ENCODE peak calls at places on chromosomes 2 and 18, in ten cellular contexts. M is left lung, N is pancreas, R is transverse colon, H is uterus, D is BE2C, U is IMR-90, O is neuronal stem cell, G is kidney, I is adipocyte. E is an unnamed sample.
A peak's percentile ranks its signal among the peaks of the same experiment; 100 is the strongest.

GRCh38 chr2:41394541-41394940 is 653.3 kb upstream of the PKDCC start:
- DNase-seq in M (no peak), N (no peak), R (no peak), H (no peak), D (no peak), U (no peak), O (no peak), G (no peak), I (no peak), E (no peak)

GRCh38 chr2:181106229-181106628 is 125.8 kb downstream of the UBE2E3 start:
- DNase-seq in M (no peak), N (no peak), R (no peak), H (no peak), D (peak; percentile 45), U (no peak), O (no peak), G (no peak), I (peak; percentile 54), E (no peak)

GRCh38 chr2:16156411-16156810 is 216.1 kb downstream of the MYCN start:
- DNase-seq in M (no peak), N (no peak), R (no peak), H (no peak), D (peak; percentile 28), U (no peak), O (no peak), G (no peak), I (no peak), E (no peak)

GRCh38 chr2:134985061-134985460 is 62.2 kb downstream of the MAP3K19 start:
- DNase-seq in M (no peak), N (no peak), R (no peak), H (no peak), D (no peak), U (no peak), O (no peak), G (no peak), I (no peak), E (no peak)

GRCh38 chr2:233822781-233823730 is 31.3 kb downstream of the HJURP start:
- DNase-seq in M (no peak), N (peak; percentile 11), R (peak; percentile 6), H (no peak), D (no peak), U (no peak), O (no peak), G (peak; percentile 73), I (no peak), E (no peak)

GRCh38 chr2:2846379-2847130 is 515.5 kb upstream of the MYT1L start:
- DNase-seq in M (no peak), N (peak; percentile 87), R (no peak), H (no peak), D (peak; percentile 75), U (no peak), O (no peak), G (peak; percentile 70), I (no peak), E (peak; percentile 37)

GRCh38 chr2:169693344-169693743 is 861 bp downstream of the CFAP210 start:
- DNase-seq in M (no peak), N (no peak), R (no peak), H (no peak), D (peak; percentile 16), U (no peak), O (no peak), G (no peak), I (peak; percentile 56), E (no peak)

GRCh38 chr18:60446821-60447220 is 74.2 kb upstream of the MC4R start:
- DNase-seq in M (no peak), N (no peak), R (no peak), H (no peak), D (no peak), U (no peak), O (no peak), G (no peak), I (peak; percentile 48), E (no peak)

GRCh38 chr2:128715360-128715759 is 396.7 kb upstream of the HS6ST1 start:
- DNase-seq in M (no peak), N (no peak), R (no peak), H (no peak), D (no peak), U (no peak), O (no peak), G (no peak), I (no peak), E (no peak)

GRCh38 chr18:70931942-70932814 is 643.3 kb downstream of the SOCS6 start:
- DNase-seq in M (no peak), N (no peak), R (no peak), H (no peak), D (peak; percentile 16), U (peak; percentile 17), O (no peak), G (no peak), I (peak; percentile 57), E (no peak)

GRCh38 chr2:127479866-127480743 is 46.2 kb downstream of the IWS1 start:
- DNase-seq in M (no peak), N (no peak), R (no peak), H (no peak), D (no peak), U (no peak), O (peak; percentile 57), G (no peak), I (no peak), E (peak; percentile 25)

GRCh38 chr18:77108821-77109692 is 23.5 kb downstream of the MBP start:
- DNase-seq in M (peak; percentile 31), N (no peak), R (no peak), H (no peak), D (no peak), U (no peak), O (no peak), G (peak; percentile 49), I (no peak), E (no peak)

GRCh38 chr2:196718796-196719564 is 79.5 kb downstream of the CCDC150 start:
- DNase-seq in M (no peak), N (peak; percentile 55), R (no peak), H (no peak), D (peak; percentile 55), U (peak; percentile 75), O (peak; percentile 15), G (peak; percentile 59), I (peak; percentile 86), E (no peak)

GRCh38 chr2:1591978-1592907 is 152.1 kb downstream of the PXDN start:
- DNase-seq in M (peak; percentile 52), N (no peak), R (peak; percentile 84), H (peak; percentile 85), D (peak; percentile 79), U (peak; percentile 77), O (peak; percentile 46), G (peak; percentile 93), I (no peak), E (no peak)

GRCh38 chr2:165601866-165602636 is 132.6 kb downstream of the CSRNP3 start:
- DNase-seq in M (no peak), N (no peak), R (no peak), H (no peak), D (no peak), U (peak; percentile 58), O (no peak), G (no peak), I (peak; percentile 89), E (no peak)

GRCh38 chr2:85854166-85854509 is 34.7 kb downstream of the ST3GAL5 start:
- DNase-seq in M (no peak), N (no peak), R (no peak), H (no peak), D (no peak), U (no peak), O (no peak), G (no peak), I (no peak), E (no peak)
- H3K4me1 ChIP-seq in M (peaks cover 20% of the 10 kb centered on the region), N (no peaks in the 10 kb centered on the region), R (peaks cover 5% of the 10 kb centered on the region), H (no peaks in the 10 kb centered on the region), D (no peaks in the 10 kb centered on the region), U (no peaks in the 10 kb centered on the region), O (peaks cover 2% of the 10 kb centered on the region), G (peaks cover 3% of the 10 kb centered on the region), I (peaks cover 27% of the 10 kb centered on the region), E (no peaks in the 10 kb centered on the region)

DNA sequence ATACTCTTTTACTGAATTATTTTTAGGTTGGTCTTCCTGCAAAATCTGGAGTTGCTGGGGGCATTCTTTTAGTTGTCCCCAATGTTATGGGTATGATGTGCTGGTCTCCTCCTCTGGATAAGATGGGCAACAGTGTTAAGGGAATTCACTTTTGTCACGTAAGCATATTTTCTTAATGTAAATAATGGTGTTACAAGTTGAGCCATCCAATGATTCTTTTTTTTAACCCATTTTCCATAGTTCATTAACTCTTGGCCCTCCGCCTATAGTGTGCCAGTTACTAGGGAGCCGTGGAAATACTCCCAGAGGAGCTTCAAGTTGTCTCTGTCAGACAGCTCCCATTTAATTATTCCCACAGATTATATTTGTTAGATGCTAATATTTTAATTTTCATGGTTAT is 49.8 kb downstream of the GLS start:
- DNase-seq in M (no peak), N (no peak), R (no peak), H (no peak), D (no peak), U (no peak), O (no peak), G (no peak), I (no peak), E (no peak)
- H3K36me3 ChIP-seq in M (no peaks in the 10 kb centered on the region), N (peaks cover 15% of the 10 kb centered on the region), R (no peaks in the 10 kb centered on the region), H (no peaks in the 10 kb centered on the region), D (peaks cover 35% of the 10 kb centered on the region), U (peaks cover 17% of the 10 kb centered on the region), O (peaks cover 56% of the 10 kb centered on the region), G (peaks cover 3% of the 10 kb centered on the region), I (peaks cover 94% of the 10 kb centered on the region), E (peaks cover 11% of the 10 kb centered on the region)

GRCh38 chr2:199458017-199458805 is 472 bp upstream of the SATB2 start:
- DNase-seq in M (no peak), N (no peak), R (no peak), H (no peak), D (peak; percentile 57), U (no peak), O (peak; percentile 41), G (peak; percentile 78), I (peak; percentile 76), E (no peak)
- H3K4me3 ChIP-seq in M (peak overlapping the region; percentile 66), N (peak overlapping the region; percentile 60), R (peak overlapping the region; percentile 73), H (peak overlapping the region; percentile 62), D (peak overlapping the region; percentile 74), U (peak overlapping the region; percentile 78), O (peak overlapping the region; percentile 80), G (peak overlapping the region; percentile 93), I (peak overlapping the region; percentile 98), E (peak overlapping the region; percentile 69)

GRCh38 chr2:39124770-39125075 is 3.9 kb upstream of the SOS1 start:
- DNase-seq in M (peak; percentile 39), N (no peak), R (no peak), H (no peak), D (no peak), U (no peak), O (no peak), G (no peak), I (no peak), E (no peak)

GRCh38 chr2:39124000-39124769 is 3.3 kb upstream of the SOS1 start:
- DNase-seq in M (peak; percentile 97), N (peak; percentile 96), R (peak; percentile 96), H (peak; percentile 93), D (peak; percentile 99), U (peak; percentile 93), O (peak; percentile 97), G (peak; percentile 98), I (peak; percentile 99), E (peak; percentile 90)

GRCh38 chr2:39128919-39129391 is 8.1 kb upstream of the SOS1 start:
- DNase-seq in M (no peak), N (no peak), R (peak; percentile 42), H (no peak), D (no peak), U (no peak), O (no peak), G (no peak), I (peak; percentile 51), E (no peak)

GRCh38 chr2:39123436-39123999 is 2.7 kb upstream of the SOS1 start:
- DNase-seq in M (no peak), N (no peak), R (no peak), H (no peak), D (no peak), U (no peak), O (no peak), G (no peak), I (no peak), E (no peak)

GRCh38 chr2:39127973-39128372 is 7.1 kb upstream of the SOS1 start:
- DNase-seq in M (peak; percentile 37), N (no peak), R (peak; percentile 19), H (no peak), D (peak; percentile 54), U (peak; percentile 37), O (no peak), G (no peak), I (peak; percentile 59), E (no peak)
- H3K4me1 ChIP-seq in M (peaks cover 37% of the 10 kb centered on the region), N (no peaks in the 10 kb centered on the region), R (peaks cover 6% of the 10 kb centered on the region), H (no peaks in the 10 kb centered on the region), D (no peaks in the 10 kb centered on the region), U (peaks cover 3% of the 10 kb centered on the region), O (peaks cover 6% of the 10 kb centered on the region), G (peaks cover 9% of the 10 kb centered on the region), I (peaks cover 41% of the 10 kb centered on the region), E (peaks cover 15% of the 10 kb centered on the region)